ENCODE peak calls at places on chromosomes 12 and 14, in five cellular contexts. K, D, M, T and G are unnamed samples. For H3K4me1, the result is how much of the 10 kb centered on the place peaks cover.

GRCh38 chr14:100651999-100652508 is 64.8 kb upstream of the BEGAIN start:
- DNase-seq in K (no peak), D (no peak), M (no peak), T (no peak), G (no peak)

GRCh38 chr14:21039059-21039422 is 3.1 kb upstream of the RNASE7 start:
- DNase-seq in K (no peak), D (peak), M (peak), T (peak), G (peak)

GRCh38 chr12:113889806-113890581 is 76.1 kb downstream of the RBM19 start:
- DNase-seq in K (no peak), D (no peak), M (no peak), T (no peak), G (peak)

GRCh38 chr14:73238262-73238852 is 1.1 kb downstream of the PAPLN start:
- DNase-seq in K (no peak), D (no peak), M (no peak), T (no peak), G (no peak)

GRCh38 chr14:38004610-38004879 is 203.2 kb upstream of the SSTR1 start:
- DNase-seq in K (no peak), D (no peak), M (no peak), T (no peak), G (no peak)

GRCh38 chr14:65336191-65336591 is 76.3 kb upstream of the FUT8 start:
- DNase-seq in K (no peak), D (no peak), M (no peak), T (no peak), G (no peak)

GRCh38 chr12:45483571-45483970 is 245.9 kb upstream of the ARID2 start:
- DNase-seq in K (no peak), D (no peak), M (peak), T (no peak), G (peak)

GRCh38 chr12:12821975-12822374 is 8.8 kb downstream of the DDX47 start:
- DNase-seq in K (no peak), D (no peak), M (no peak), T (no peak), G (no peak)

GRCh38 chr12:94941440-94941862 is 62.0 kb downstream of the NDUFA12 start:
- DNase-seq in K (peak), D (peak), M (peak), T (peak), G (peak)

GRCh38 chr12:55659486-55660385 is 23.0 kb downstream of the OR10P1 start:
- DNase-seq in K (peak), D (peak), M (peak), T (no peak), G (peak)

GRCh38 chr14:56185991-56186390 is 67.8 kb downstream of the PELI2 start:
- DNase-seq in K (no peak), D (no peak), M (no peak), T (no peak), G (no peak)

GRCh38 chr12:113237748-113238147 is 16.5 kb downstream of the TPCN1 start:
- DNase-seq in K (no peak), D (peak), M (no peak), T (no peak), G (no peak)

GRCh38 chr12:103457471-103457870 is 38.3 kb downstream of the C12orf42 start:
- DNase-seq in K (no peak), D (no peak), M (no peak), T (no peak), G (no peak)
- H3K4me1 ChIP-seq in K (under half), D (under half), M (under half), T (under half), G (under half)

GRCh38 chr12:119363037-119363436 is 28.5 kb downstream of the CCDC60 start:
- DNase-seq in K (no peak), D (no peak), M (no peak), T (no peak), G (no peak)
- H3K4me3 ChIP-seq in K (no peak), D (no peak), M (no peak), T (no peak), G (no peak)

GRCh38 chr12:14931791-14932560 is 6.4 kb downstream of the ERP27 start:
- DNase-seq in K (no peak), D (no peak), M (no peak), T (no peak), G (no peak)
- H3K4me1 ChIP-seq in K (under half), D (under half), M (under half), T (under half), G (under half)

DNA sequence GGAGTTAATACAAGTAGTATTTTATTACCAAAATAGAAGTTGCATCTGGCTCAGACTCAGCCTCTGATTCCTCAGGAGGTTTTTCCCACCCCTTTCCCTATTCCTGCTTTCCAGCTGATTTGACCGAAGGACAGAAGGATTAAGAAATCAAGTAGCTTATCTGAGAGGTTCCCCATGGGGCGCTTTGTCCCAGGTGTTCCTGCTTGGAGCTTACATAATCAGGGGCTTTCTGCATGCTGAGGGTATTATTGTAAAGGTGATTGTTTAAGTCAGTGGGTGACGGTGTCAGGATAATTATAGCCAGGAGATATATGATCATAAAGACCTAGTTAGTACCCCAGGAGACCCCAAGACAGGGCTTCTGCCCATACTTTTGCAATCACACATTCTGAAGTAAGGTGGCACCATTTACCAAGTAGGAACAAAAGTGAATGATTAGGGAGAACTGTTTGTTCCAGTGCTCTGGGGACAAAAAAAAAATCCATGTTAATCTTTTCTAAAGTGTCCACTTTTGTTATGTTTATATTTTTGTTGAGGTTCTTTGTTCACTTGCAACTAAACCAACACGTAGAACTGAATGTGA is 921.3 kb downstream of the NRXN3 start:
- DNase-seq in K (no peak), D (no peak), M (no peak), T (no peak), G (no peak)
- H3K4me3 ChIP-seq in K (no peak), D (no peak), M (no peak), T (no peak), G (no peak)

GRCh38 chr14:22848391-22849164 is 12.2 kb downstream of the MMP14 start:
- DNase-seq in K (no peak), D (no peak), M (peak), T (peak), G (peak)
- H3K4me1 ChIP-seq in K (under half), D (half or more), M (half or more), T (under half), G (half or more)

GRCh38 chr14:91831337-91831736 is 36.0 kb downstream of the TC2N start:
- DNase-seq in K (no peak), D (no peak), M (no peak), T (no peak), G (no peak)

GRCh38 chr14:91837076-91837475 is 30.3 kb downstream of the TC2N start:
- DNase-seq in K (no peak), D (no peak), M (no peak), T (no peak), G (no peak)

GRCh38 chr14:91834571-91834970 is 32.8 kb downstream of the TC2N start:
- DNase-seq in K (no peak), D (no peak), M (no peak), T (no peak), G (no peak)

GRCh38 chr14:91835920-91836843 is 31.2 kb downstream of the TC2N start:
- DNase-seq in K (peak), D (peak), M (peak), T (peak), G (peak)

DNA sequence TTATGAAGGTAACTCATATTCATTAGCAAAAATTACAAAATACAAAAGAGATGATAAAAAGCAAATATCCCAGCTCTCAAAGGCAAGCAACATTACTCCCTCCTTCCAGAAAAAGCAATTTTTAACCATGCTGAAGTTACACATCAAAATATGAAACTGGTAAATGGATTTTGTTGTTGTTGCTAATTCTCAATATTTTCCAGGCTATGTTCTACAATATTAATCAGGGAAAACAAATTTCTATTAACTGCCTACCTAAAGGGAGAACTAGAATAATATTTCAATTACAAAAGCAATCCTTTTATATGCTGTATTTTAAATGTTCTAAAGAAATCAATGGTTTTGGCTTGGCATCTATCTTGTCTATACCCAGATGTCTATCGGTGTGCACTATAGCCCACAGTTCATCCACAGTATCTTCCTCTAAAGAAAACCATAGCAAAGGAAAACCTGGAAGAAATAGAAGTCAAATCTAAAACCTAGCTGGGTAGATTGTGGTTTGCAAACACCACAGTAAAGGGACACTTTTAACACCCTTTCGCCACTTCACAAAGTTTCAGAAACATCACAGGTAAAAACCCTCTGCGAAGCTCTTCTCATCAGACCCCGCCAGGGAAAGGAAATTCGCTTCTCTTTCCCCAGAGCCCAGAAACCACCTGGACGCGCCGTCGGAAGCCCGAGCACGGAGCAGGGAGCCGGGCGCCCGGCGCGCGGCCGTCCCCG is 32.0 kb downstream of the TC2N start:
- DNase-seq in K (no peak), D (no peak), M (no peak), T (no peak), G (no peak)
- H3K4me3 ChIP-seq in K (peak), D (peak), M (peak), T (peak), G (peak)

DNA sequence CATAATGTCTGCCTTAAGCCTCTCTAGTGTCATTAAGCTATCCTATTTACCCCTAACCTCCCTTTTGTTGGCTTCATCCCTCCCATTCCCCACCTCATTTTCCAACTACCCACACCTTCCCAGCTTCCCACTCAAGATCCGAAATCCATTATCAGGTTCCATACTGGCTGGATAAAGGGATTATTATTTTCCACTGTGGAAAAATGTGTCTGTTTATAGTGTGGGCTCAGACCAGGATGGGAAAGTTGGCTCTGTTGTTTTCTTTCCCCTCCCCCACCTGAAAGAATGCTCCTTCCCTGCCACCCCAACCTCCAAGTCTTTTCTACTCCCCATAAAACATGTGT is 49.8 kb downstream of the SUSD6 start:
- DNase-seq in K (no peak), D (no peak), M (no peak), T (no peak), G (no peak)
- H3K4me1 ChIP-seq in K (half or more), D (half or more), M (half or more), T (under half), G (under half)

GRCh38 chr12:49537709-49538601 is 875 bp upstream of the KCNH3 start:
- DNase-seq in K (no peak), D (peak), M (no peak), T (no peak), G (no peak)
- H3K4me3 ChIP-seq in K (peak), D (peak), M (peak), T (no peak), G (peak)

GRCh38 chr14:35339761-35340406 is 47.7 kb downstream of the PSMA6 start:
- DNase-seq in K (no peak), D (peak), M (no peak), T (no peak), G (no peak)
- H3K4me1 ChIP-seq in K (half or more), D (half or more), M (half or more), T (under half), G (under half)

GRCh38 chr14:101963611-101964296 is 619 bp upstream of the DYNC1H1 start:
- DNase-seq in K (no peak), D (peak), M (no peak), T (no peak), G (no peak)
- H3K4me3 ChIP-seq in K (no peak), D (peak), M (peak), T (no peak), G (no peak)